ENCODE peak calls at places on chromosomes 5 and 9, in six cellular contexts. One of them, this sample, is unnamed.

GRCh38 chr9:26243298-26243697 is 565.1 kb upstream of the TUSC1 start:
- DNase-seq in anterior cingulate cortex: no peak
- DNase-seq in CD8-positive, alpha-beta memory T cell: no peak
- DNase-seq in activated CD4-positive, alpha-beta T cell treated with anti-CD3 and anti-CD28 coated beads for 48 hours: no peak
- DNase-seq in HFFc6: no peak
- DNase-seq in HTR-8/SVneo: no peak
- DNase-seq in this sample: no peak

GRCh38 chr9:16701347-16701746 is 169.1 kb downstream of the BNC2 start:
- DNase-seq in HFFc6: no peak
- DNase-seq in activated CD4-positive, alpha-beta T cell treated with anti-CD3 and anti-CD28 coated beads for 48 hours: no peak
- DNase-seq in anterior cingulate cortex: no peak
- DNase-seq in HTR-8/SVneo: no peak
- DNase-seq in CD8-positive, alpha-beta memory T cell: no peak
- DNase-seq in this sample: no peak

GRCh38 chr5:149268928-149269557 is 2.6 kb upstream of the AFAP1L1 start:
- DNase-seq in anterior cingulate cortex: no peak
- DNase-seq in activated CD4-positive, alpha-beta T cell treated with anti-CD3 and anti-CD28 coated beads for 48 hours: no peak
- DNase-seq in HFFc6: peak
- DNase-seq in CD8-positive, alpha-beta memory T cell: no peak
- DNase-seq in HTR-8/SVneo: peak
- DNase-seq in this sample: no peak

GRCh38 chr9:35937227-35937626 is 20.7 kb downstream of the OR2S2 start:
- DNase-seq in anterior cingulate cortex: no peak
- DNase-seq in HTR-8/SVneo: no peak
- DNase-seq in CD8-positive, alpha-beta memory T cell: no peak
- DNase-seq in HFFc6: peak
- DNase-seq in activated CD4-positive, alpha-beta T cell treated with anti-CD3 and anti-CD28 coated beads for 48 hours: no peak
- DNase-seq in this sample: no peak

GRCh38 chr9:98504883-98505282 is 203.9 kb downstream of the GABBR2 start:
- DNase-seq in HTR-8/SVneo: no peak
- DNase-seq in anterior cingulate cortex: no peak
- DNase-seq in activated CD4-positive, alpha-beta T cell treated with anti-CD3 and anti-CD28 coated beads for 48 hours: no peak
- DNase-seq in CD8-positive, alpha-beta memory T cell: no peak
- DNase-seq in HFFc6: no peak
- DNase-seq in this sample: no peak

GRCh38 chr5:159362190-159362589 is 31.9 kb upstream of the IL12B start:
- DNase-seq in activated CD4-positive, alpha-beta T cell treated with anti-CD3 and anti-CD28 coated beads for 48 hours: no peak
- DNase-seq in HTR-8/SVneo: no peak
- DNase-seq in HFFc6: no peak
- DNase-seq in CD8-positive, alpha-beta memory T cell: no peak
- DNase-seq in anterior cingulate cortex: no peak
- DNase-seq in this sample: no peak

GRCh38 chr5:156096259-156096658 is 230.7 kb upstream of the SGCD start:
- DNase-seq in HTR-8/SVneo: no peak
- DNase-seq in anterior cingulate cortex: no peak
- DNase-seq in HFFc6: no peak
- DNase-seq in activated CD4-positive, alpha-beta T cell treated with anti-CD3 and anti-CD28 coated beads for 48 hours: no peak
- DNase-seq in CD8-positive, alpha-beta memory T cell: no peak
- DNase-seq in this sample: no peak

GRCh38 chr5:136560111-136560510 is 194.8 kb upstream of the TRPC7 start:
- DNase-seq in activated CD4-positive, alpha-beta T cell treated with anti-CD3 and anti-CD28 coated beads for 48 hours: no peak
- DNase-seq in HFFc6: no peak
- DNase-seq in HTR-8/SVneo: no peak
- DNase-seq in CD8-positive, alpha-beta memory T cell: no peak
- DNase-seq in anterior cingulate cortex: no peak
- DNase-seq in this sample: no peak

GRCh38 chr5:6088706-6089105 is 289.6 kb downstream of the MED10 start:
- DNase-seq in CD8-positive, alpha-beta memory T cell: no peak
- DNase-seq in anterior cingulate cortex: no peak
- DNase-seq in HTR-8/SVneo: no peak
- DNase-seq in activated CD4-positive, alpha-beta T cell treated with anti-CD3 and anti-CD28 coated beads for 48 hours: no peak
- DNase-seq in HFFc6: no peak
- DNase-seq in this sample: no peak

GRCh38 chr9:30851600-30851999 is 1532.8 kb upstream of the ACO1 start:
- DNase-seq in CD8-positive, alpha-beta memory T cell: no peak
- DNase-seq in anterior cingulate cortex: no peak
- DNase-seq in HFFc6: no peak
- DNase-seq in activated CD4-positive, alpha-beta T cell treated with anti-CD3 and anti-CD28 coated beads for 48 hours: no peak
- DNase-seq in HTR-8/SVneo: no peak
- DNase-seq in this sample: no peak

GRCh38 chr5:73135429-73136276 is 15.3 kb downstream of the TMEM171 start:
- DNase-seq in HTR-8/SVneo: peak
- DNase-seq in CD8-positive, alpha-beta memory T cell: no peak
- DNase-seq in anterior cingulate cortex: no peak
- DNase-seq in HFFc6: peak
- DNase-seq in activated CD4-positive, alpha-beta T cell treated with anti-CD3 and anti-CD28 coated beads for 48 hours: peak
- DNase-seq in this sample: no peak

GRCh38 chr5:96067902-96068614 is 106.4 kb upstream of the ELL2 start:
- DNase-seq in HTR-8/SVneo: peak
- DNase-seq in anterior cingulate cortex: no peak
- DNase-seq in CD8-positive, alpha-beta memory T cell: no peak
- DNase-seq in HFFc6: peak
- DNase-seq in activated CD4-positive, alpha-beta T cell treated with anti-CD3 and anti-CD28 coated beads for 48 hours: peak
- DNase-seq in this sample: no peak

GRCh38 chr9:122912964-122913673 is at the start of gene ZBTB6:
- DNase-seq in HFFc6: peak
- DNase-seq in CD8-positive, alpha-beta memory T cell: peak
- DNase-seq in activated CD4-positive, alpha-beta T cell treated with anti-CD3 and anti-CD28 coated beads for 48 hours: peak
- DNase-seq in HTR-8/SVneo: peak
- DNase-seq in anterior cingulate cortex: peak
- DNase-seq in this sample: peak

GRCh38 chr5:152288499-152288898 is 116.6 kb downstream of the NMUR2 start:
- DNase-seq in HTR-8/SVneo: no peak
- DNase-seq in anterior cingulate cortex: no peak
- DNase-seq in activated CD4-positive, alpha-beta T cell treated with anti-CD3 and anti-CD28 coated beads for 48 hours: no peak
- DNase-seq in HFFc6: no peak
- DNase-seq in CD8-positive, alpha-beta memory T cell: no peak
- DNase-seq in this sample: no peak

GRCh38 chr5:150774145-150774544 is 4.4 kb upstream of the SMIM3 start:
- DNase-seq in HFFc6: peak
- DNase-seq in anterior cingulate cortex: no peak
- DNase-seq in HTR-8/SVneo: no peak
- DNase-seq in CD8-positive, alpha-beta memory T cell: no peak
- DNase-seq in activated CD4-positive, alpha-beta T cell treated with anti-CD3 and anti-CD28 coated beads for 48 hours: no peak
- DNase-seq in this sample: no peak

GRCh38 chr5:1320436-1321344 is 24.2 kb downstream of the CLPTM1L start:
- DNase-seq in activated CD4-positive, alpha-beta T cell treated with anti-CD3 and anti-CD28 coated beads for 48 hours: no peak
- DNase-seq in anterior cingulate cortex: no peak
- DNase-seq in HTR-8/SVneo: no peak
- DNase-seq in HFFc6: no peak
- DNase-seq in CD8-positive, alpha-beta memory T cell: no peak
- DNase-seq in this sample: no peak

GRCh38 chr9:136354592-136355085 is 8.9 kb downstream of the DNLZ start:
- DNase-seq in activated CD4-positive, alpha-beta T cell treated with anti-CD3 and anti-CD28 coated beads for 48 hours: no peak
- DNase-seq in HTR-8/SVneo: peak
- DNase-seq in HFFc6: peak
- DNase-seq in CD8-positive, alpha-beta memory T cell: no peak
- DNase-seq in anterior cingulate cortex: no peak
- DNase-seq in this sample: no peak

GRCh38 chr9:125987420-125987819 is 240.2 kb downstream of the PBX3 start:
- DNase-seq in activated CD4-positive, alpha-beta T cell treated with anti-CD3 and anti-CD28 coated beads for 48 hours: no peak
- DNase-seq in anterior cingulate cortex: no peak
- DNase-seq in HTR-8/SVneo: no peak
- DNase-seq in HFFc6: no peak
- DNase-seq in CD8-positive, alpha-beta memory T cell: no peak
- DNase-seq in this sample: no peak